ENCODE peak calls at places on chromosomes 6 and 20, in eight cellular contexts. One of them, this sample, is unnamed.

GRCh38 chr20:23349338-23350006 is 1.1 kb upstream of the NXT1 start:
- DNase-seq in AG10803: no peak
- DNase-seq in GM20000: peak
- DNase-seq in sigmoid colon: no peak
- DNase-seq in A549: no peak
- DNase-seq in fibroblast of pulmonary artery: no peak
- DNase-seq in cardiac muscle cell: no peak
- DNase-seq in H1: no peak
- DNase-seq in this sample: no peak

GRCh38 chr6:163529605-163530004 is 115.1 kb downstream of the QKI start:
- DNase-seq in cardiac muscle cell: peak
- DNase-seq in H1: no peak
- DNase-seq in A549: peak
- DNase-seq in fibroblast of pulmonary artery: peak
- DNase-seq in sigmoid colon: no peak
- DNase-seq in AG10803: peak
- DNase-seq in GM20000: no peak
- DNase-seq in this sample: no peak

GRCh38 chr20:13221673-13222318 is 722 bp downstream of the ISM1 start:
- DNase-seq in GM20000: peak
- DNase-seq in fibroblast of pulmonary artery: peak
- DNase-seq in sigmoid colon: peak
- DNase-seq in A549: peak
- DNase-seq in AG10803: peak
- DNase-seq in cardiac muscle cell: peak
- DNase-seq in H1: no peak
- DNase-seq in this sample: no peak

GRCh38 chr20:32976746-32977145 is 27.5 kb downstream of the SUN5 start:
- DNase-seq in sigmoid colon: no peak
- DNase-seq in GM20000: no peak
- DNase-seq in H1: no peak
- DNase-seq in A549: no peak
- DNase-seq in cardiac muscle cell: no peak
- DNase-seq in fibroblast of pulmonary artery: no peak
- DNase-seq in AG10803: no peak
- DNase-seq in this sample: no peak

GRCh38 chr6:159959165-159959975 is 9.5 kb upstream of the IGF2R start:
- DNase-seq in AG10803: no peak
- DNase-seq in H1: no peak
- DNase-seq in sigmoid colon: no peak
- DNase-seq in fibroblast of pulmonary artery: no peak
- DNase-seq in cardiac muscle cell: no peak
- DNase-seq in A549: no peak
- DNase-seq in GM20000: no peak
- DNase-seq in this sample: no peak

GRCh38 chr6:28269492-28269891 is 2.5 kb downstream of the ZSCAN26 start:
- DNase-seq in fibroblast of pulmonary artery: peak
- DNase-seq in AG10803: peak
- DNase-seq in A549: peak
- DNase-seq in GM20000: no peak
- DNase-seq in H1: no peak
- DNase-seq in sigmoid colon: no peak
- DNase-seq in cardiac muscle cell: peak
- DNase-seq in this sample: no peak

GRCh38 chr6:138499303-138499991 is at the start of gene NHSL1:
- DNase-seq in H1: no peak
- DNase-seq in A549: no peak
- DNase-seq in GM20000: peak
- DNase-seq in fibroblast of pulmonary artery: no peak
- DNase-seq in cardiac muscle cell: no peak
- DNase-seq in AG10803: peak
- DNase-seq in sigmoid colon: no peak
- DNase-seq in this sample: no peak

GRCh38 chr6:83767033-83767432 is 58.1 kb upstream of the SNAP91 start:
- DNase-seq in cardiac muscle cell: no peak
- DNase-seq in AG10803: no peak
- DNase-seq in H1: no peak
- DNase-seq in sigmoid colon: no peak
- DNase-seq in fibroblast of pulmonary artery: no peak
- DNase-seq in GM20000: no peak
- DNase-seq in A549: no peak
- DNase-seq in this sample: no peak

GRCh38 chr20:49909499-49910339 is 5.6 kb downstream of the SPATA2 start:
- DNase-seq in cardiac muscle cell: no peak
- DNase-seq in AG10803: no peak
- DNase-seq in fibroblast of pulmonary artery: no peak
- DNase-seq in sigmoid colon: no peak
- DNase-seq in H1: no peak
- DNase-seq in GM20000: no peak
- DNase-seq in A549: no peak
- DNase-seq in this sample: no peak

GRCh38 chr6:40789143-40789764 is 202.1 kb upstream of the LRFN2 start:
- DNase-seq in fibroblast of pulmonary artery: no peak
- DNase-seq in cardiac muscle cell: peak
- DNase-seq in H1: no peak
- DNase-seq in AG10803: no peak
- DNase-seq in sigmoid colon: no peak
- DNase-seq in A549: no peak
- DNase-seq in GM20000: peak
- DNase-seq in this sample: peak

GRCh38 chr6:4964675-4965336 is 39.0 kb downstream of the RPP40 start:
- DNase-seq in A549: no peak
- DNase-seq in cardiac muscle cell: no peak
- DNase-seq in sigmoid colon: no peak
- DNase-seq in AG10803: no peak
- DNase-seq in fibroblast of pulmonary artery: no peak
- DNase-seq in H1: no peak
- DNase-seq in GM20000: no peak
- DNase-seq in this sample: no peak

GRCh38 chr6:153677522-153677921 is 361.5 kb upstream of the OPRM1 start:
- DNase-seq in GM20000: no peak
- DNase-seq in fibroblast of pulmonary artery: no peak
- DNase-seq in cardiac muscle cell: no peak
- DNase-seq in sigmoid colon: no peak
- DNase-seq in A549: no peak
- DNase-seq in AG10803: no peak
- DNase-seq in H1: no peak
- DNase-seq in this sample: no peak

DNA sequence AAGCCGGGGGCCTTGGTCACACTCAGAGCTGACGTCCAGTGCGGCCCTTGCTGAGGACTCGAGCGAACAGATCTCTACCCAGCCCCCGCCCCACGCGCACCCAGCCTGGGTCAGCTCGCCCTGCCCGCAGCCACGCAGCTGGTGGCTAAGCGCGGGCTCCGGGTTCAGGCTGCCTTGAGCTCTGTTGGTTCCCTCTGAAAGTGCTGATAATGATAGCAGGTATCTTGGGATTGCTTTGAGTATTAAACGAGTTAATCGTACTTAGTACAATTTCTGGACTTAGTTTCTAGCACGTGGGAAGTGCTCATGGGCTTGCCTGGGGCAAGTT is 88.1 kb upstream of the TGM3 start:
- DNase-seq in fibroblast of pulmonary artery: no peak
- DNase-seq in AG10803: no peak
- DNase-seq in GM20000: no peak
- DNase-seq in H1: no peak
- DNase-seq in cardiac muscle cell: no peak
- DNase-seq in A549: no peak
- DNase-seq in sigmoid colon: no peak
- DNase-seq in this sample: no peak
- TF ChIP-seq CTCF in fibroblast of pulmonary artery: no peak
- TF ChIP-seq CTCF in AG10803: no peak
- TF ChIP-seq CTCF in GM20000: no peak
- TF ChIP-seq CTCF in H1: no peak
- TF ChIP-seq CTCF in cardiac muscle cell: no peak
- TF ChIP-seq CTCF in A549: peak
- TF ChIP-seq CTCF in sigmoid colon: peak
- TF ChIP-seq CTCF in this sample: no peak

GRCh38 chr6:35924146-35924545 is 3.2 kb upstream of the SRPK1 start:
- DNase-seq in AG10803: no peak
- DNase-seq in GM20000: no peak
- DNase-seq in A549: no peak
- DNase-seq in cardiac muscle cell: no peak
- DNase-seq in sigmoid colon: no peak
- DNase-seq in fibroblast of pulmonary artery: no peak
- DNase-seq in H1: no peak
- DNase-seq in this sample: no peak

GRCh38 chr6:35919827-35920751 is 809 bp downstream of the SRPK1 start:
- DNase-seq in A549: peak
- DNase-seq in fibroblast of pulmonary artery: peak
- DNase-seq in H1: no peak
- DNase-seq in GM20000: no peak
- DNase-seq in cardiac muscle cell: peak
- DNase-seq in sigmoid colon: peak
- DNase-seq in AG10803: peak
- DNase-seq in this sample: no peak

GRCh38 chr6:35922139-35922554 is 1.2 kb upstream of the SRPK1 start:
- DNase-seq in GM20000: no peak
- DNase-seq in cardiac muscle cell: no peak
- DNase-seq in sigmoid colon: no peak
- DNase-seq in fibroblast of pulmonary artery: no peak
- DNase-seq in AG10803: no peak
- DNase-seq in A549: no peak
- DNase-seq in H1: no peak
- DNase-seq in this sample: no peak

GRCh38 chr6:35919085-35919826 is 1.6 kb downstream of the SRPK1 start:
- DNase-seq in fibroblast of pulmonary artery: peak
- DNase-seq in A549: peak
- DNase-seq in AG10803: peak
- DNase-seq in cardiac muscle cell: peak
- DNase-seq in H1: no peak
- DNase-seq in sigmoid colon: no peak
- DNase-seq in GM20000: peak
- DNase-seq in this sample: no peak

GRCh38 chr6:35920793-35921732 is at the start of gene SRPK1:
- DNase-seq in cardiac muscle cell: peak
- DNase-seq in fibroblast of pulmonary artery: peak
- DNase-seq in H1: peak
- DNase-seq in sigmoid colon: peak
- DNase-seq in GM20000: peak
- DNase-seq in A549: peak
- DNase-seq in AG10803: peak
- DNase-seq in this sample: peak
- TF ChIP-seq CTCF in cardiac muscle cell: no peak
- TF ChIP-seq CTCF in fibroblast of pulmonary artery: no peak
- TF ChIP-seq CTCF in H1: no peak
- TF ChIP-seq CTCF in sigmoid colon: no peak
- TF ChIP-seq CTCF in GM20000: no peak
- TF ChIP-seq CTCF in A549: no peak
- TF ChIP-seq CTCF in AG10803: no peak
- TF ChIP-seq CTCF in this sample: peak

GRCh38 chr20:24537210-24537609 is 67.8 kb downstream of the SYNDIG1 start:
- DNase-seq in GM20000: no peak
- DNase-seq in fibroblast of pulmonary artery: no peak
- DNase-seq in A549: no peak
- DNase-seq in cardiac muscle cell: no peak
- DNase-seq in AG10803: no peak
- DNase-seq in H1: no peak
- DNase-seq in sigmoid colon: no peak
- DNase-seq in this sample: no peak

GRCh38 chr20:24533449-24533848 is 64.0 kb downstream of the SYNDIG1 start:
- DNase-seq in AG10803: no peak
- DNase-seq in cardiac muscle cell: no peak
- DNase-seq in GM20000: no peak
- DNase-seq in fibroblast of pulmonary artery: no peak
- DNase-seq in A549: no peak
- DNase-seq in sigmoid colon: no peak
- DNase-seq in H1: no peak
- DNase-seq in this sample: no peak

GRCh38 chr20:24534282-24534681 is 64.9 kb downstream of the SYNDIG1 start:
- DNase-seq in H1: no peak
- DNase-seq in sigmoid colon: no peak
- DNase-seq in fibroblast of pulmonary artery: no peak
- DNase-seq in cardiac muscle cell: no peak
- DNase-seq in GM20000: no peak
- DNase-seq in AG10803: no peak
- DNase-seq in A549: no peak
- DNase-seq in this sample: no peak

GRCh38 chr20:24531626-24532419 is 62.4 kb downstream of the SYNDIG1 start:
- DNase-seq in fibroblast of pulmonary artery: no peak
- DNase-seq in AG10803: no peak
- DNase-seq in GM20000: no peak
- DNase-seq in H1: no peak
- DNase-seq in cardiac muscle cell: no peak
- DNase-seq in A549: no peak
- DNase-seq in sigmoid colon: no peak
- DNase-seq in this sample: no peak

GRCh38 chr20:24535956-24536730 is 66.7 kb downstream of the SYNDIG1 start:
- DNase-seq in cardiac muscle cell: no peak
- DNase-seq in H1: no peak
- DNase-seq in fibroblast of pulmonary artery: no peak
- DNase-seq in A549: no peak
- DNase-seq in AG10803: peak
- DNase-seq in sigmoid colon: no peak
- DNase-seq in GM20000: no peak
- DNase-seq in this sample: no peak
- TF ChIP-seq CTCF in cardiac muscle cell: no peak
- TF ChIP-seq CTCF in H1: no peak
- TF ChIP-seq CTCF in fibroblast of pulmonary artery: no peak
- TF ChIP-seq CTCF in A549: no peak
- TF ChIP-seq CTCF in AG10803: no peak
- TF ChIP-seq CTCF in sigmoid colon: no peak
- TF ChIP-seq CTCF in GM20000: no peak
- TF ChIP-seq CTCF in this sample: no peak

DNA sequence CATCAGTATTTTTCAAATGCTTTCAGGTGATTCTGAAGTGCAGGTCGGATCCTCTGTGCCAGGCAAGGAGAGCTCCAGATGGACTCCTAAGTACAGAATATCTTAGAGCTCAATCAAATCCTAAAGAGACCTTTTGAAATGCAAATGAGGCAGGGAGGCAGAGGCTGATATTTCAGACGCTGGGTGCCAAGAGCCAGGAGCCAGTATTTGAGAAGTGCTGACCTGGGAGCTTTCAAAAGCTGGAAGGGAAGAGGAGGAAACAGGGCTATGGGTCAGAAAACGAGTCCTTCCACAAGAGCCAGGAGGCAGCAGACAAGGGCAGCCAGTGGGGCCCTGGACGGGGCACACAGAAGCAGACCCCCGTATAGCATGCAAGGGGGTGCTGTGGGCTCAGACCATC is 46.1 kb upstream of the DSN1 start:
- DNase-seq in cardiac muscle cell: no peak
- DNase-seq in A549: no peak
- DNase-seq in sigmoid colon: no peak
- DNase-seq in H1: no peak
- DNase-seq in AG10803: no peak
- DNase-seq in GM20000: no peak
- DNase-seq in fibroblast of pulmonary artery: no peak
- DNase-seq in this sample: no peak
- TF ChIP-seq CTCF in cardiac muscle cell: no peak
- TF ChIP-seq CTCF in A549: no peak
- TF ChIP-seq CTCF in sigmoid colon: no peak
- TF ChIP-seq CTCF in H1: no peak
- TF ChIP-seq CTCF in AG10803: no peak
- TF ChIP-seq CTCF in GM20000: no peak
- TF ChIP-seq CTCF in fibroblast of pulmonary artery: no peak
- TF ChIP-seq CTCF in this sample: no peak

This sample was measured in dorsolateral prefrontal cortex.